ENCODE peak calls at places on chromosome 15, in four cellular contexts. One of them, this sample, is unnamed.

GRCh38 chr15:90039996-90040395 is 38.9 kb downstream of the ZNF710 start:
- DNase-seq in amygdala: no peak
- DNase-seq in NCI-H1417: no peak
- DNase-seq in kidney glomerular epithelial cell: no peak
- DNase-seq in this sample: no peak

GRCh38 chr15:39404767-39405173 is 176.1 kb upstream of the THBS1 start:
- DNase-seq in amygdala: no peak
- DNase-seq in NCI-H1417: no peak
- DNase-seq in kidney glomerular epithelial cell: no peak
- DNase-seq in this sample: no peak

GRCh38 chr15:89446260-89446891 is 50.0 kb downstream of the RHCG start:
- DNase-seq in NCI-H1417: no peak
- DNase-seq in kidney glomerular epithelial cell: no peak
- DNase-seq in amygdala: no peak
- DNase-seq in this sample: no peak

GRCh38 chr15:20665653-20666052 is 124.1 kb upstream of the GOLGA6L6 start:
- DNase-seq in amygdala: no peak
- DNase-seq in kidney glomerular epithelial cell: no peak
- DNase-seq in NCI-H1417: no peak
- DNase-seq in this sample: no peak

GRCh38 chr15:88241060-88241459 is 15.5 kb downstream of the NTRK3 start:
- DNase-seq in NCI-H1417: no peak
- DNase-seq in kidney glomerular epithelial cell: no peak
- DNase-seq in amygdala: no peak
- DNase-seq in this sample: no peak

GRCh38 chr15:51801391-51801835 is 28.0 kb upstream of the TMOD3 start:
- DNase-seq in NCI-H1417: no peak
- DNase-seq in kidney glomerular epithelial cell: no peak
- DNase-seq in amygdala: peak
- DNase-seq in this sample: peak

GRCh38 chr15:27449041-27449440 is 478.1 kb downstream of the GABRG3 start:
- DNase-seq in kidney glomerular epithelial cell: no peak
- DNase-seq in NCI-H1417: no peak
- DNase-seq in amygdala: no peak
- DNase-seq in this sample: no peak

GRCh38 chr15:89358435-89358754 is 23.8 kb upstream of the POLG start:
- DNase-seq in kidney glomerular epithelial cell: no peak
- DNase-seq in amygdala: no peak
- DNase-seq in NCI-H1417: no peak
- DNase-seq in this sample: no peak

GRCh38 chr15:92164327-92165000 is 229.2 kb upstream of the ST8SIA2 start:
- DNase-seq in NCI-H1417: no peak
- DNase-seq in kidney glomerular epithelial cell: peak
- DNase-seq in amygdala: no peak
- DNase-seq in this sample: no peak

GRCh38 chr15:84715442-84716035 is 400 bp downstream of the SEC11A start:
- DNase-seq in amygdala: no peak
- DNase-seq in NCI-H1417: peak
- DNase-seq in kidney glomerular epithelial cell: peak
- DNase-seq in this sample: peak

GRCh38 chr15:28871168-28871567 is 14.6 kb upstream of the APBA2 start:
- DNase-seq in kidney glomerular epithelial cell: no peak
- DNase-seq in NCI-H1417: no peak
- DNase-seq in amygdala: no peak
- DNase-seq in this sample: no peak

GRCh38 chr15:26433818-26434217 is 339.0 kb downstream of the GABRB3 start:
- DNase-seq in amygdala: no peak
- DNase-seq in NCI-H1417: no peak
- DNase-seq in kidney glomerular epithelial cell: no peak
- DNase-seq in this sample: no peak

GRCh38 chr15:98727115-98728040 is 79.0 kb downstream of the IGF1R start:
- DNase-seq in NCI-H1417: no peak
- DNase-seq in amygdala: no peak
- DNase-seq in kidney glomerular epithelial cell: peak
- DNase-seq in this sample: no peak

GRCh38 chr15:91872356-91873132 is 19.0 kb downstream of the SLCO3A1 start:
- DNase-seq in NCI-H1417: peak
- DNase-seq in amygdala: no peak
- DNase-seq in kidney glomerular epithelial cell: no peak
- DNase-seq in this sample: no peak

GRCh38 chr15:59835801-59836200 is 146.7 kb upstream of the BNIP2 start:
- DNase-seq in kidney glomerular epithelial cell: no peak
- DNase-seq in NCI-H1417: no peak
- DNase-seq in amygdala: no peak
- DNase-seq in this sample: no peak

GRCh38 chr15:28019594-28020320 is 79.4 kb downstream of the OCA2 start:
- DNase-seq in NCI-H1417: no peak
- DNase-seq in kidney glomerular epithelial cell: no peak
- DNase-seq in amygdala: no peak
- DNase-seq in this sample: no peak

GRCh38 chr15:81924667-81925183 is 121.1 kb downstream of the MEX3B start:
- DNase-seq in NCI-H1417: no peak
- DNase-seq in amygdala: no peak
- DNase-seq in kidney glomerular epithelial cell: no peak
- DNase-seq in this sample: no peak

GRCh38 chr15:78618490-78618934 is 2.3 kb downstream of the CHRNA3 start:
- DNase-seq in NCI-H1417: peak
- DNase-seq in kidney glomerular epithelial cell: peak
- DNase-seq in amygdala: peak
- DNase-seq in this sample: peak

GRCh38 chr15:91306155-91306554 is 206.1 kb downstream of the SV2B start:
- DNase-seq in kidney glomerular epithelial cell: no peak
- DNase-seq in amygdala: no peak
- DNase-seq in NCI-H1417: no peak
- DNase-seq in this sample: no peak

GRCh38 chr15:39625451-39625850 is 44.6 kb downstream of the THBS1 start:
- DNase-seq in NCI-H1417: no peak
- DNase-seq in kidney glomerular epithelial cell: no peak
- DNase-seq in amygdala: no peak
- DNase-seq in this sample: no peak

GRCh38 chr15:39770748-39771689 is 11.6 kb downstream of the FSIP1 start:
- DNase-seq in NCI-H1417: no peak
- DNase-seq in amygdala: no peak
- DNase-seq in kidney glomerular epithelial cell: peak
- DNase-seq in this sample: no peak

GRCh38 chr15:101206173-101206572 is 45.7 kb downstream of the CHSY1 start:
- DNase-seq in NCI-H1417: no peak
- DNase-seq in amygdala: no peak
- DNase-seq in kidney glomerular epithelial cell: peak
- DNase-seq in this sample: no peak

This sample was measured in OCI-LY7.